ENCODE peak calls at places on chromosome 7, in nine cellular contexts. D is tibial nerve; U is neural progenitor cell; G is CD4-positive, alpha-beta memory T cell; A is Peyer's patch; Z is brain microvascular endothelial cell; F is right cardiac atrium; P is fibroblast of lung; O is AG04450. T is an unnamed sample.

GRCh38 chr7:115995701-115996100 is 34.9 kb downstream of the TFEC start:
- DNase-seq in D (no peak), U (no peak), G (no peak), A (no peak), Z (no peak), F (no peak), P (no peak), O (no peak), T (no peak)

GRCh38 chr7:2313450-2314208 is 612 bp downstream of the SNX8 start:
- DNase-seq in D (no peak), U (no peak), G (no peak), A (peak), Z (no peak), F (no peak), P (no peak), O (no peak), T (no peak)

GRCh38 chr7:1988533-1988930 is 244.2 kb downstream of the MAD1L1 start:
- DNase-seq in D (no peak), U (no peak), G (no peak), A (no peak), Z (no peak), F (no peak), P (no peak), O (no peak), T (no peak)

GRCh38 chr7:98085674-98086073 is 21.0 kb upstream of the LMTK2 start:
- DNase-seq in D (no peak), U (no peak), G (no peak), A (no peak), Z (no peak), F (no peak), P (no peak), O (no peak), T (no peak)

GRCh38 chr7:32586291-32587221 is 91.3 kb downstream of the AVL9 start:
- DNase-seq in D (no peak), U (no peak), G (no peak), A (no peak), Z (peak), F (peak), P (peak), O (peak), T (peak)

GRCh38 chr7:151839511-151839921 is 37.4 kb downstream of the PRKAG2 start:
- DNase-seq in D (no peak), U (no peak), G (no peak), A (peak), Z (no peak), F (peak), P (no peak), O (no peak), T (no peak)

GRCh38 chr7:96667026-96667425 is 42.6 kb downstream of the SEM1 start:
- DNase-seq in D (no peak), U (no peak), G (no peak), A (no peak), Z (no peak), F (no peak), P (peak), O (no peak), T (peak)

GRCh38 chr7:37832194-37832593 is 16.2 kb upstream of the NME8 start:
- DNase-seq in D (peak), U (no peak), G (no peak), A (peak), Z (peak), F (peak), P (peak), O (no peak), T (no peak)

GRCh38 chr7:74252893-74253292 is 1.3 kb downstream of the RFC2 start:
- DNase-seq in D (no peak), U (no peak), G (no peak), A (no peak), Z (no peak), F (no peak), P (no peak), O (no peak), T (no peak)

GRCh38 chr7:47337531-47337930 is 244.4 kb downstream of the TNS3 start:
- DNase-seq in D (no peak), U (no peak), G (no peak), A (no peak), Z (no peak), F (peak), P (peak), O (no peak), T (no peak)

DNA sequence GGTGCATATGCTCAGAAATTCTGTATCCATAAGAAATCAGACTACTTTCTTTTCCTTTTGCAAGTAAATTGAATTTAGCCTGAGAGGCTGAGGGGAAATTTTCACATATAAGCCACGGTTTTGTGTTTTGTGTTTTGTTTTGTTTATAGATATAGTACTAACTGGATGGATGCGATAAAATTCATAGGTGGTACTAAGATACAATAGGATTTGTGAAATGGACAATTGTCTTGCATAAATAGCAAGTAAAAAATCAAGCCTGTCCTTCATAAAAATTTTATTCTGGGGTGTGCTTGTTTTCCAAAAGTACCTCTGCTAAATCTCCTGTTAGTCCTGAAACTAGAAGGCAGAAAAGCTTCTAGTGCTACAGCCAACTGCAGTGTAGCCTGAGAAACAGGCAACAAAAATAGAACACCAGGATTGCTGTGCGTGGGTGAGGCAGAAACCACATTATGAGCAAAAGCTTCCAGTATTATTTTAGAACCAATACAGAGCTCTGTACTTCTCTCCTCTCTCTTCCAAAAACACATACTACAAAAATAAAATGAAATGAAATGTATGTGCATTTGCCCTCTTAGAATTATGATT is 634 bp upstream of the HDAC9 start:
- DNase-seq in D (no peak), U (no peak), G (no peak), A (no peak), Z (peak), F (no peak), P (peak), O (no peak), T (peak)
- H3K4me3 ChIP-seq in D (peak), U (peak), G (no peak), A (peak), Z (peak), F (peak), P (peak), O (no peak), T (peak)

DNA sequence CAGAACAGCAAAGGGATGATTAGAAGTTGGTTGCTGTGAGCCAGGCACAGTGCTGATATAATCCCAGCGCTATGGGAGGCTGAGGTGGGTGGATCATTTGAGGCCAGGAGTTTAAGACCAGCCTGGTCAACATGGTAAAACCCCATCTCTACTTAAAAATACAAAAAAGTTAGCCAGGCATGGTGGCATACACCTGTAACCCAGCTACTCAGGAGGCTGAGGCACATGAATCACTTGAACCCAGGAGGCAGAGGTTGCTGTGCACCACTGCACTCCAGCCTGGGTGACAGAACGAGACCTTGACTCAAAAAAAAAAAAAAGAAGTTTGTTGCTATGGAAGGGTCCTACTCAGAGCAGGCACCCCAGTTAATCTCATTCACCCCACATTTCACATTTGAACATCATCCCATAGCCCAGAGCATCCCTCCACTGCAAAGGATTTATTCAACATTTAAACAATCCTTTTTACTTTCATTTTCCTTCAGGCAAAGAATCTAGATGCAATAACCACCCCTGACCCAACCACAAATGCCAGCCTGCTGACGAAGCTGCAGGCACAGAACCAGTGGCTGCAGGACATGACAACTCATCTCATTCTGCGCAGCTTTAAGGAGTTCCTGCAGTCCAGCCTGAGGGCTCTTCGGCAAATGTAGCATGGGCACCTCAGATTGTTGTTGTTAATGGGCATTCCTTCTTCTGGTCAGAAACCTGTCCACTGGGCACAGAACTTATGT is 4.1 kb downstream of the IL6 start:
- DNase-seq in D (no peak), U (no peak), G (no peak), A (no peak), Z (peak), F (no peak), P (peak), O (no peak), T (peak)
- H3K4me3 ChIP-seq in D (no peak), U (no peak), G (no peak), A (no peak), Z (peak), F (no peak), P (no peak), O (peak), T (peak)

GRCh38 chr7:42235734-42236133 is 1.3 kb downstream of the GLI3 start:
- DNase-seq in D (no peak), U (peak), G (no peak), A (no peak), Z (no peak), F (no peak), P (no peak), O (no peak), T (peak)

GRCh38 chr7:42233939-42234338 is 3.1 kb downstream of the GLI3 start:
- DNase-seq in D (no peak), U (peak), G (no peak), A (no peak), Z (no peak), F (no peak), P (peak), O (no peak), T (peak)

GRCh38 chr7:42233166-42233565 is 3.8 kb downstream of the GLI3 start:
- DNase-seq in D (no peak), U (peak), G (no peak), A (no peak), Z (no peak), F (no peak), P (peak), O (no peak), T (peak)

GRCh38 chr7:42236266-42237161 is 495 bp downstream of the GLI3 start:
- DNase-seq in D (peak), U (peak), G (no peak), A (no peak), Z (peak), F (peak), P (peak), O (no peak), T (peak)

DNA sequence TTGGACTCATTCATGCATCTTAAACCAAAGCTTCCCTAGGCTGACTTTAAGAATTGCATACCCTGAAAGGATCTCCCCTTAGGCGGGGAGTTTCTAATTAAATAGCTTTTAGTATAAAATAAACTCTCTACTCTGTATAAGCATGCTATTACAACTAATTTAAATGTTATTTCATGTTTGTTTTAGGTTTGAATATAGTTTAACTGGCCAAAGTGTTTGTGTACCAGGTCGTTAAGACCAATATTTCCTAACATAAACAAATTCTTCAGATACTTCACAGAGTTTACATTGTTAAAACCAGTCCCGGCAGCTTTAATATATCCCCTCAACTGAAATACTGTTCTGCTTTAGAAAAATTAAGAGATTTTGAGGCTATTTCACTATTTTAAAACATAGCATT is 2.3 kb downstream of the GLI3 start:
- DNase-seq in D (no peak), U (peak), G (no peak), A (no peak), Z (no peak), F (no peak), P (no peak), O (no peak), T (no peak)
- H3K4me3 ChIP-seq in D (no peak), U (peak), G (no peak), A (no peak), Z (no peak), F (no peak), P (peak), O (peak), T (no peak)

GRCh38 chr7:127620406-127621233 is 2.7 kb upstream of the PAX4 start:
- DNase-seq in D (no peak), U (peak), G (no peak), A (no peak), Z (no peak), F (no peak), P (no peak), O (no peak), T (peak)
- H3K4me3 ChIP-seq in D (no peak), U (peak), G (no peak), A (no peak), Z (no peak), F (no peak), P (no peak), O (no peak), T (no peak)

DNA sequence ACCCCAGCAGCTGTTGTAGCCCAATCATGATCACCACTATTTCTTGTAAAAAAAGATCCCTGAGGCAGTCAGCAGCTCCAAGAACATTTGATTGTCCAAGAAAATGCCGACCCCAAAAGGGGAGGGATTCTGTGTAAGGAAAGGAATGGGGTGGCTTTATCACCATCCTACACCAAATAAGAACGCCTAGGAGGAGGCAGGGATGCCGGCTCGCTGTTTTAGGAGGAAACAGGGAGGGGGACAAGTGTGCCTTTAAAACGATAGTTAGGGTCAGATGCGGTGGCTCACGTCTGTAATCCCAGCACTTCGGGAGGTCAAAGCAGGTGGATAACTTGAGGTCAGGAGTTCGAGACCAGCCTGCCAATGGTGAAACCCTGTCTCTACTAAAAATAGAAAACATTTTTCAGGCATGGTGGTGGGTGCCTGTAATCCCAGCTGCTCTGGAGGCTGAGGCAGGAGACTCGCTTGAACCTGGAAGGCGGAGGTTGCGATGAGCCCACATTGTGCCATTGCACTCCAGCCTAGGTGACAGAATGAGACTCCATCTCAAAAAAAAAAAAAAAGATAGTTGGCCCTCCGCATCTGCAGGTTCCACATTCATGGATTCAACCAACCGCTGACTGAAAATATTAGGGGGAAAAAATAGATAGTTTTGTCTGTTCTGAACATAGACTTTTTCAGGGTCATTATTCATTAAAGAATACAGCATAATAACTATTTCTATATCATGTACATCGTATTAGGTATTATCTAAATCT is 63.6 kb downstream of the PDIA4 start:
- DNase-seq in D (no peak), U (peak), G (no peak), A (no peak), Z (no peak), F (no peak), P (no peak), O (no peak), T (no peak)
- H3K4me3 ChIP-seq in D (peak), U (no peak), G (no peak), A (peak), Z (peak), F (peak), P (no peak), O (peak), T (peak)